ENCODE peak calls at places on chromosomes 16 and 17, in ten cellular contexts. Q, X, U, G, L, K, Z, J, M and E are unnamed samples. For H3K27me3, the result is how much of the 10 kb centered on the place peaks cover.

GRCh38 chr17:14042411-14042810 is 26.9 kb upstream of the COX10 start:
- DNase-seq in Q (no peak), X (no peak), U (no peak), G (no peak), L (no peak), K (no peak), Z (no peak), J (no peak), M (no peak), E (no peak)

GRCh38 chr17:42536372-42537155 is 523 bp downstream of the NAGLU start:
- DNase-seq in Q (peak), X (peak), U (no peak), G (peak), L (no peak), K (peak), Z (no peak), J (peak), M (peak), E (peak)

GRCh38 chr16:3965781-3966582 is 85.5 kb upstream of the CREBBP start:
- DNase-seq in Q (no peak), X (no peak), U (no peak), G (no peak), L (no peak), K (no peak), Z (no peak), J (no peak), M (no peak), E (no peak)

GRCh38 chr16:10180771-10181163 is 1.5 kb downstream of the GRIN2A start:
- DNase-seq in Q (peak), X (peak), U (no peak), G (peak), L (no peak), K (peak), Z (no peak), J (no peak), M (peak), E (no peak)

GRCh38 chr17:54882371-54882770 is 18.3 kb upstream of the TOM1L1 start:
- DNase-seq in Q (no peak), X (no peak), U (no peak), G (no peak), L (no peak), K (no peak), Z (no peak), J (no peak), M (no peak), E (no peak)

GRCh38 chr17:80421381-80422090 is 6.6 kb downstream of the ENDOV start:
- DNase-seq in Q (no peak), X (no peak), U (no peak), G (no peak), L (no peak), K (no peak), Z (no peak), J (no peak), M (no peak), E (no peak)

GRCh38 chr16:27220991-27221390 is 17.7 kb downstream of the KDM8 start:
- DNase-seq in Q (no peak), X (peak), U (no peak), G (no peak), L (no peak), K (no peak), Z (no peak), J (no peak), M (no peak), E (no peak)

GRCh38 chr17:41767324-41768042 is 19.0 kb downstream of the JUP start:
- DNase-seq in Q (no peak), X (no peak), U (no peak), G (no peak), L (no peak), K (no peak), Z (no peak), J (no peak), M (no peak), E (no peak)

GRCh38 chr16:19419691-19420060 is 2.0 kb downstream of the TMC5 start:
- DNase-seq in Q (no peak), X (no peak), U (no peak), G (no peak), L (no peak), K (no peak), Z (peak), J (no peak), M (no peak), E (peak)

GRCh38 chr17:79051306-79051705 is 23.3 kb upstream of the ENGASE start:
- DNase-seq in Q (no peak), X (no peak), U (no peak), G (no peak), L (no peak), K (no peak), Z (no peak), J (no peak), M (no peak), E (no peak)

GRCh38 chr16:31819948-31820347 is 53.7 kb upstream of the ZNF267 start:
- DNase-seq in Q (no peak), X (no peak), U (no peak), G (no peak), L (no peak), K (no peak), Z (no peak), J (no peak), M (no peak), E (no peak)

DNA sequence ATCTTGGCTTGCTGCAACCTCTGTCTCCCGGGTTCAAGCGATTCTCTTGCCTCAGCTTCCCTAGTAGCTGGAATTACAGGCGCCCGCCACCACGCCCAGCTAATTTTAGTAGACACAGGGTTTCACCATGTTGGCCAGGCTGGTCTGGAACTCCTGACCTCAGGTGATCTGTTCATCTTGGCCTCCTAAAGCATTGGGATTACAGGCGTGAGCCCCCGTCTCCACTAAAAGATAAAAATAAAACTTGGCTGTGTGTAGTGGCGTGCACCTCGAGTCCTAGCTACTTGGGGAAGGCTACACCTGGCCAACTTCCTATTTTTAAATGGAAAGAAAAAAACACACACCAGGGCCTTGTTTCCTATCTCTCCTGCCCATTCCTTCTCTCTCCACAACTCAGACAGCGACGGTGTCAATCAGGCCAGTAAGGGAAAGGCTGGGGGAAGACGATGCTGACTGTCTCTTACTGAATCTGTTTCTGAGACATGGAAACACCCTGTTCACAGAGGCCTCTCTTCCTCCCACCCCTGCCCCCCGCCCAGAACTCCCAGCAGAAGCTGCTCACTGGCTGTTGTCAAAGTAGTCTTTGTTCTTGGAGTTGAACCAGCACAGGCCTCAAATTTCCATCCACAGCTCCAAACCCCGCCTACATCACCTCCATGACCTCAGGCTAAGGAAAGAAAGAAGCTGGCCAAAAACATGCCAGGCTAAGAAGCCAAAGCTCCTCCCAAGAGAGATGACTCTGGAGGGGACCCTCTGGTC is 96.6 kb downstream of the NXN start:
- DNase-seq in Q (no peak), X (no peak), U (no peak), G (no peak), L (no peak), K (no peak), Z (no peak), J (no peak), M (peak), E (peak)
- H3K27ac ChIP-seq in Q (no peak), X (peak), U (peak), G (peak), L (no peak), K (peak), Z (peak), J (peak), M (peak), E (no peak)

GRCh38 chr17:60139438-60140285 is 10.1 kb upstream of the CA4 start:
- DNase-seq in Q (peak), X (peak), U (no peak), G (peak), L (peak), K (peak), Z (peak), J (peak), M (peak), E (peak)

GRCh38 chr17:60137731-60138130 is 12.0 kb upstream of the CA4 start:
- DNase-seq in Q (no peak), X (peak), U (no peak), G (peak), L (no peak), K (no peak), Z (no peak), J (no peak), M (no peak), E (no peak)

GRCh38 chr17:60141111-60142018 is 8.4 kb upstream of the CA4 start:
- DNase-seq in Q (no peak), X (peak), U (no peak), G (peak), L (no peak), K (no peak), Z (no peak), J (no peak), M (peak), E (peak)

GRCh38 chr17:60135951-60136666 is 13.7 kb upstream of the CA4 start:
- DNase-seq in Q (no peak), X (peak), U (no peak), G (peak), L (no peak), K (peak), Z (no peak), J (no peak), M (no peak), E (no peak)

DNA sequence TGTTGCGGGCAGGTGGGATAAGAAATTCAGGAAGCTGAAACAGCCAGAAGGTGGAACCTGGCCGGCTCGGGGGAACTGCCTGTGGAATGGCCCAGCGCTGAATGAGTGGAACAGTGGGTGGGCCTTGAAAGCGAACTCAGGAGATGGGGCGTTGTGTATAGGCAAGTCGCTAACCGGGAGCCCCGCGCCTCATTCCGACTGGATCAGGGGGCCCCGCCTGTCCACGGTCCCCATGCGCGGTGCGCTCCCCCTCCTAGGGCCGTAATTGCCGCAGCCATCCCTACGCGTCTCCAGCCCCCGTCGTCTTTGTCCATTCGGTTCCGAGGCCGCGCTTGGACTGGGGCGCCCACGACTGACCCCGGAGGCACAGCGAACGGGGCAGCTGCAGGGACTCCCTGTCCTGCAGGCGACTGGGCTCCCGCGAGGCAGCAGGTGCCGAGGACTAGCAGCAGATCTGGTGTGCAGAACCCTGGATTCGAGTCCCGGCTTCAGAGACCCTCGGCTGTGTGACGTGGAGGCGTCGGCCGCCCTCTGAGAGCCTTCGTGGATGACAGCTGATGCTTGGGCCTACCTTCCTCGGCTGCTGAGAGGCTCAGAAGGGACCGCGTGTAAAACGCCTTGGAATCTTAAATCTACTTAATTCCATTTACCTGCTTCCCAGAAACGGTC is 10.9 kb upstream of the CA4 start:
- DNase-seq in Q (no peak), X (peak), U (no peak), G (peak), L (no peak), K (peak), Z (no peak), J (no peak), M (no peak), E (no peak)
- H3K27me3 ChIP-seq in Q (under half), X (under half), U (under half), G (half or more), L (under half), K (under half), Z (under half), J (under half), M (half or more), E (under half)

DNA sequence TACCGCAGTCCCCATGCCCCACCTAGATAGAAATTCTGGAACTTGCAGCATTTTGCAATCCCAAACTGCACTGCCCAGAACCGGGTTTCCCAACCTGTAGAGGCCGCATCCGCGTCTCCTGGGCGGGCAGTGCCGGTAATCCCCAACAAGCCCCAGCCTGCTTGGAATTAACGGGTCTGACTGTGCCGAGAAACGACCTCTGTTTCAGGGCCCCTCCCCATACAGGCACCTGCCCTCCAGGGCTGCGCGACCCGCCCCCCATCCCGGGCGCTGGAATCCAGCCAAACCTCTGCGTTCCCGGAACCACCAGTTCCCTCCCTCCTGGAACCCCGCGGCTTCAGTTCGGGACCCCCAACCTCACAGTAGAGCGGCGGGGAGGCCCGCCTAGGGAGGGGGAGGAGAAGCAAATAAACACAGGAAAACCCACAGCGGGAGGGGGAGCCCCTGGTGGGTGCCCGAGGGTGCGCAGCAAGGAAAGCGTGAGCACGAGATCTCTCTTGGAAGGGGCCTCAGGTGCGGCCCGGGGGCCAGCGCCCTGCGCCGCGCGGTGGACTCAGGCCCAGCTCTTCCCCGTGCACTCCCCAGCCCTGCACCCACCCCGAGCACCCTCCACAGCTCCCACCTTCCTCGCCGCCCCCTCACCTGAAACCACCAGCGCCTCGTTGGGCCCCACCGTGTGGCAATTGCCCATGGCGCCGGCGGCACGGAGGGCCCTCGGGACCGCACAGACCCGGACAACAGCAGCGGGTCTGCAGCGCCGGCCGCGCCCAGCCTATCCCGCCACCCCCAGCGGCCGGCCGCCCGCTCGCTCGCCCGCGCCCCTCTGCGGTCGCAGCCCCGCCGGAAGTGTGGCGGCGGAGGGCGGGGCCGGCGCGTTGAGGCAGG is at the start of gene FLOT2:
- DNase-seq in Q (peak), X (peak), U (no peak), G (peak), L (peak), K (peak), Z (no peak), J (peak), M (peak), E (no peak)
- TF ChIP-seq CTCF in Q (peak), X (no peak), U (peak), G (peak), L (peak), K (peak), Z (no peak), J (peak), M (peak), E (peak)

DNA sequence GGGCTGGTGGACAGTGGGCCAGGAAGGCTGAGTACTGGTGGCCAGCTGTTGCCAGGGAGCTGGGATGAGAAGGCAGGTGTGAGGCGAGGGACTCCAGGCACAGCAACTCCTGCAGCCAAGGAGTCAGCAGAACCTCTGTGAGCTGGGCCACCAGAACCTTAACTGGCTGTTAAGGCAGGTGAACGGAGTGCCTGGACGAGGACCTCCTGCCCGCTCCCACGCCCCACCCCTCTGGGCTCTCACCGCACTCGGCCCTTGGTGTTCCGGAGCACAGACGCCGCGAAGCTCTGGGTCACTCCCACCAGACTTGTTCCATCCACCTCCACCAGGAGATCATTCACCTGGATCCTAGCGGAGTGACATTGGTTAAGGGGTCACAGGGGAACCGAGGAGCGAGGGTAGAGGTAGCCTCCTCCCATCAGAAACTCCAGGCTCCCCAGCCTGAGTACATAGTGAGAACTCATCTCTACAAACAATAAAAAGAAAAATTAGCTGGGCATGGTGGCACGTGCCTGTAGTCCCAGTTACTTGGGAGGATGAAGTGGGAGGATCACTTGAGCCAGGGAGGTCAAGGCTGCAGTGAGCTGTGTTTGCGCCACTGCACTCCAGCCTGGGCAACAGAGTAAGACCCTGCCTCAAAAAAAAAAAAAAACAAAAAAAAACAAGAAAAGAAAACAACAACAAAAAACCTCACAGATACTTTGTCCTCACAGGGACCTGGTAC is 9.3 kb downstream of the PPP1R9B start:
- DNase-seq in Q (no peak), X (no peak), U (no peak), G (no peak), L (no peak), K (no peak), Z (no peak), J (no peak), M (no peak), E (no peak)
- H3K27ac ChIP-seq in Q (peak), X (no peak), U (peak), G (no peak), L (no peak), K (peak), Z (peak), J (peak), M (no peak), E (no peak)